ENCODE peak calls at places on chromosomes 2 and 18, in four cellular contexts. Y is H54; S is activated naive CD8-positive, alpha-beta T cell treated with anti-CD3 and anti-CD28 coated beads, Interleukin-2, amount 10 ng/mL, durations not matched to agents 7 days and 5 days; E is DMS 273 treated with DMSO at 0.1 percent for 48 hours. F is an unnamed sample.

GRCh38 chr2:16716051-16716450 is 50.4 kb upstream of the CYRIA start:
- DNase-seq in S (no peak), Y (no peak), E (no peak), F (no peak)

GRCh38 chr2:86621290-86621943 is 2.2 kb downstream of the RNF103 start:
- DNase-seq in Y (no peak), S (no peak), E (no peak), F (no peak)

GRCh38 chr2:70957838-70958237 is 20.6 kb upstream of the ANKRD53 start:
- DNase-seq in E (no peak), Y (no peak), S (no peak), F (no peak)

GRCh38 chr2:172101707-172102158 is 967 bp downstream of the DLX2 start:
- DNase-seq in E (no peak), S (peak), Y (no peak), F (no peak)

GRCh38 chr18:36775396-36775795 is 53.4 kb downstream of the TPGS2 start:
- DNase-seq in Y (no peak), E (no peak), S (no peak), F (no peak)

GRCh38 chr2:81084101-81084500 is 779.5 kb upstream of the LRRTM1 start:
- DNase-seq in Y (no peak), E (no peak), S (no peak), F (no peak)

GRCh38 chr2:8685697-8686358 is 4.0 kb downstream of the ID2 start:
- DNase-seq in E (no peak), S (peak), Y (peak), F (no peak)

GRCh38 chr2:163834221-163834620 is 98.4 kb upstream of the FIGN start:
- DNase-seq in E (no peak), S (no peak), Y (no peak), F (no peak)

GRCh38 chr2:240429341-240429871 is 6.1 kb upstream of the GPC1 start:
- DNase-seq in E (no peak), Y (no peak), S (no peak), F (no peak)

GRCh38 chr2:95062716-95063400 is 37.4 kb downstream of the MAL start:
- DNase-seq in S (no peak), Y (no peak), E (no peak), F (no peak)